ENCODE peak calls at places on chromosomes 7 and 10, in six cellular contexts. M is CD8-positive, alpha-beta T cell; A is Peyer's patch; H is gastrocnemius medialis; Q is breast epithelium; W is kidney. N is an unnamed sample.

GRCh38 chr10:5514226-5514881 is 10.4 kb upstream of the CALML3 start:
- DNase-seq in A (no peak), Q (peak; percentile 48), H (no peak), W (no peak), M (no peak), N (no peak)

GRCh38 chr7:154429666-154430404 is 377.6 kb downstream of the DPP6 start:
- DNase-seq in M (no peak), Q (no peak), H (peak; percentile 20), A (no peak), W (no peak), N (no peak)

GRCh38 chr7:140640060-140640611 is 477 bp downstream of the DENND2A start:
- DNase-seq in W (peak; percentile 85), A (no peak), Q (peak; percentile 57), H (no peak), M (no peak), N (no peak)

GRCh38 chr7:33807158-33807530 is 98.2 kb upstream of the BMPER start:
- DNase-seq in W (no peak), H (no peak), M (no peak), A (no peak), Q (no peak), N (no peak)

GRCh38 chr10:79559726-79560125 is 481 bp downstream of the SFTPA2 start:
- DNase-seq in Q (no peak), A (no peak), M (no peak), W (no peak), H (no peak), N (no peak)

GRCh38 chr10:97714401-97715258 is 1.1 kb downstream of the MARVELD1 start:
- DNase-seq in A (peak; percentile 18), Q (peak; percentile 68), W (peak; percentile 94), H (no peak), M (no peak), N (peak; percentile 86)

GRCh38 chr10:92970301-92971070 is 90.1 kb upstream of the CYP26C1 start:
- DNase-seq in W (no peak), A (no peak), H (no peak), M (no peak), Q (no peak), N (no peak)

GRCh38 chr10:46287846-46288480 is 1.2 kb downstream of the ANTXRL start:
- DNase-seq in Q (peak; percentile 49), A (no peak), H (no peak), W (no peak), M (no peak), N (peak; percentile 19)

GRCh38 chr7:42456756-42457276 is 219.8 kb upstream of the GLI3 start:
- DNase-seq in H (no peak), Q (no peak), M (no peak), A (no peak), W (peak; percentile 66), N (no peak)

GRCh38 chr7:108413782-108414492 is 42.3 kb downstream of the NRCAM start:
- DNase-seq in M (no peak), Q (no peak), W (no peak), A (no peak), H (no peak), N (no peak)

GRCh38 chr7:42292991-42293521 is 56.0 kb upstream of the GLI3 start:
- DNase-seq in M (no peak), A (no peak), W (no peak), H (peak; percentile 6), Q (peak; percentile 73), N (peak; percentile 85)

GRCh38 chr10:99536400-99537254 is 3.9 kb downstream of the NKX2-3 start:
- DNase-seq in M (no peak), A (no peak), Q (no peak), W (no peak), H (no peak), N (no peak)

GRCh38 chr7:55065511-55066229 is 46.9 kb downstream of the EGFR start:
- DNase-seq in H (no peak), W (no peak), A (no peak), Q (no peak), M (no peak), N (no peak)

GRCh38 chr10:96666738-96667137 is 53.6 kb downstream of the PIK3AP1 start:
- DNase-seq in W (no peak), A (peak; percentile 67), Q (no peak), M (no peak), H (no peak), N (no peak)

GRCh38 chr7:130973637-130974036 is 239.6 kb upstream of the KLF14 start:
- DNase-seq in W (no peak), M (no peak), A (no peak), H (no peak), Q (no peak), N (no peak)

GRCh38 chr7:74387606-74388005 is 66.1 kb upstream of the GTF2IRD1 start:
- DNase-seq in Q (no peak), A (no peak), M (no peak), H (no peak), W (no peak), N (no peak)

GRCh38 chr10:43228783-43229207 is 38.1 kb downstream of the RASGEF1A start:
- DNase-seq in W (peak; percentile 75), H (no peak), A (no peak), M (no peak), Q (peak; percentile 34), N (no peak)

GRCh38 chr7:78130443-78131200 is 332.0 kb downstream of the PHTF2 start:
- DNase-seq in W (no peak), M (no peak), A (no peak), Q (no peak), H (no peak), N (no peak)

GRCh38 chr10:65010845-65011244 is 1489.6 kb downstream of the REEP3 start:
- DNase-seq in H (no peak), A (no peak), M (no peak), W (no peak), Q (no peak), N (no peak)

GRCh38 chr10:73263948-73264347 is 11.5 kb upstream of the MRPS16 start:
- DNase-seq in H (no peak), W (no peak), Q (no peak), A (no peak), M (no peak), N (no peak)

GRCh38 chr7:24175603-24176002 is 108.4 kb upstream of the NPY start:
- DNase-seq in H (no peak), Q (no peak), M (no peak), W (no peak), A (no peak), N (no peak)

GRCh38 chr7:25671087-25671486 is 442.8 kb upstream of the NPVF start:
- DNase-seq in W (no peak), A (no peak), H (no peak), Q (no peak), M (no peak), N (no peak)

GRCh38 chr10:66218981-66219587 is 706.8 kb upstream of the LRRTM3 start:
- DNase-seq in A (no peak), M (no peak), H (no peak), Q (no peak), W (no peak), N (no peak)

GRCh38 chr10:36766921-36767320 is 358.5 kb upstream of the ANKRD30A start:
- DNase-seq in A (no peak), M (no peak), H (no peak), W (no peak), Q (no peak), N (no peak)

GRCh38 chr10:52379287-52379686 is 65.2 kb downstream of the DKK1 start:
- DNase-seq in M (no peak), Q (no peak), W (no peak), H (no peak), A (no peak), N (no peak)
- TF ChIP-seq CTCF in M (no peak), Q (no peak), W (no peak), H (no peak), A (no peak), N (no peak)

GRCh38 chr7:22292519-22292918 is 64.4 kb downstream of the RAPGEF5 start:
- DNase-seq in A (no peak), W (no peak), M (no peak), H (no peak), Q (no peak), N (no peak)

GRCh38 chr7:22291979-22292378 is 65.0 kb downstream of the RAPGEF5 start:
- DNase-seq in A (no peak), W (no peak), Q (no peak), M (no peak), H (no peak), N (no peak)

GRCh38 chr7:22296265-22296566 is 60.7 kb downstream of the RAPGEF5 start:
- DNase-seq in Q (no peak), H (no peak), M (no peak), W (no peak), A (no peak), N (no peak)

GRCh38 chr7:22296916-22297315 is 60.0 kb downstream of the RAPGEF5 start:
- DNase-seq in H (no peak), M (no peak), Q (no peak), W (no peak), A (no peak), N (no peak)

GRCh38 chr7:22295402-22296264 is 61.3 kb downstream of the RAPGEF5 start:
- DNase-seq in A (no peak), Q (no peak), M (no peak), H (no peak), W (no peak), N (no peak)
- H3K27ac ChIP-seq in A (no peak overlapping the region), Q (no peak overlapping the region), M (no peak overlapping the region), H (peak overlapping the region; percentile 2), W (no peak overlapping the region), N (no peak overlapping the region)

DNA sequence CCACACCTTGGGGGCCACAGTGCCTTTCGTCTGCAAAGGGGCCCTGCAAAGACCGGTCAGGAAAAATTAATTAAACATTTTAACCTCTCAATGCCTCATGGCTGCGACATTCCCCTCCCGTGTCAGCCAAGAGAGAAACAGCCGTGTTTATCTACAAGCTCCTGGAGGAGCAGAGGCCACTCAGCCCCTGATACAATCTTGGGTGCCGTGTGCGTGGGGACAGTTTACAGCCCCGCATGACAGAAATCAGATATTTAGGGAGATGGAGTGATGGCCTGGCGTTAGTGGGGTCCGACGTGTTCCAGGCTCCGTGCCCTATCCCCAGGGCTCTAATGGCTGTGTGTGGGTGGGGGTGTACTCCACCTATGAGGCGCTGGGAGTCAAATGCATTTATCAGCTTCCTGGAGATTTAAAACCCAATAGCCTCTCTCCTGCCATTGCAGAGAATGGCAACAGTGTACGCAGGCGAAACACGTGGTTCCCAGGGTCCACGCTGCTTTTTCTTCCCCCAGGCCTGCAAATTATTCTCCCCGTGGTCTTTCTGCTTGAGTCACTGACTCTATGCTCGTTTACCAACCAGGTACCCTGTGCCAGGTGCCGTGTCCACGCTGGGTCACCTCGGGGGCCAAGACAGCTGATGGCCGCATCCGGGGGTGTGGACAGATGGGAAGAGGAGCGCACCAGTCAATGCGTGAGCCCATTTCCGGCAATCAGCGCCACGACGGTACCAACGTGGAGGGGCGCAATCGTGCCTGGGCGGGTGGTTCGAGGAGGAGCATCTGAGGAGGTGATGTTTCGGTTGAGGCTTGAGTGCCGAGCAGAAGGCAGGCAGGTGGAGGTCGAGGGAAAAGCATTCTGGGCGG is 26.6 kb upstream of the PSMG3 start:
- DNase-seq in Q (no peak), A (no peak), M (no peak), H (no peak), W (peak; percentile 53), N (no peak)
- H3K36me3 ChIP-seq in Q (no peaks in the 10 kb centered on the region), A (no peaks in the 10 kb centered on the region), M (no peaks in the 10 kb centered on the region), H (no peaks in the 10 kb centered on the region), W (no peaks in the 10 kb centered on the region), N (no peaks in the 10 kb centered on the region)

GRCh38 chr7:65749039-65749438 is 123.8 kb upstream of the VKORC1L1 start:
- DNase-seq in M (no peak), H (no peak), Q (no peak), W (no peak), A (no peak), N (no peak)

GRCh38 chr7:65746398-65746669 is 126.5 kb upstream of the VKORC1L1 start:
- DNase-seq in A (no peak), W (no peak), Q (no peak), H (no peak), M (no peak), N (no peak)

GRCh38 chr7:65749518-65749917 is 123.4 kb upstream of the VKORC1L1 start:
- DNase-seq in A (no peak), M (no peak), W (no peak), H (no peak), Q (no peak), N (no peak)

GRCh38 chr7:65750511-65751344 is 122.1 kb upstream of the VKORC1L1 start:
- DNase-seq in M (peak; percentile 82), A (peak; percentile 87), H (peak; percentile 78), W (peak; percentile 96), Q (peak; percentile 90), N (peak; percentile 89)
- TF ChIP-seq CTCF in M (no peak), A (peak; percentile 25), H (peak; percentile 42), W (no peak), Q (no peak), N (no peak)